ENCODE peak calls at places on chromosome 18, in eight cellular contexts. B is central memory CD8-positive, alpha-beta T cell; D is amniotic stem cell; X is mammary epithelial cell; A is AG04449; C is T-cell; S is NT2/D1; O is HAP-1. T is an unnamed sample.

GRCh38 chr18:3281456-3282400 is 19.8 kb downstream of the MYL12B start:
- DNase-seq in S (no peak), D (peak; percentile 47), X (peak; percentile 68), O (no peak), B (no peak), A (no peak), C (no peak), T (peak; percentile 89)

GRCh38 chr18:79528846-79529245 is 133.1 kb downstream of the NFATC1 start:
- DNase-seq in S (peak; percentile 13), A (no peak), D (peak; percentile 46), B (peak; percentile 64), O (peak; percentile 81), C (peak; percentile 81), X (peak; percentile 20), T (no peak)

GRCh38 chr18:4004176-4004829 is 450.8 kb downstream of the DLGAP1 start:
- DNase-seq in D (no peak), B (no peak), O (no peak), C (no peak), S (no peak), A (no peak), X (peak; percentile 67), T (no peak)

GRCh38 chr18:30971338-30971956 is 71.1 kb downstream of the DSC3 start:
- DNase-seq in O (no peak), A (no peak), B (no peak), S (no peak), X (no peak), C (no peak), D (peak; percentile 1), T (no peak)

GRCh38 chr18:35231052-35231451 is 9.8 kb upstream of the ZNF397 start:
- DNase-seq in O (peak; percentile 85), D (peak; percentile 26), B (peak; percentile 69), S (peak; percentile 55), A (peak; percentile 7), X (peak; percentile 46), C (peak; percentile 78), T (peak; percentile 64)

GRCh38 chr18:77095356-77096030 is 37.1 kb downstream of the MBP start:
- DNase-seq in B (no peak), X (no peak), S (no peak), A (no peak), O (no peak), C (no peak), D (no peak), T (no peak)

GRCh38 chr18:77069482-77069881 is 63.1 kb downstream of the MBP start:
- DNase-seq in C (no peak), A (no peak), B (no peak), D (no peak), X (no peak), O (no peak), S (no peak), T (no peak)

GRCh38 chr18:51390695-51391094 is 193.2 kb upstream of the MEX3C start:
- DNase-seq in O (no peak), S (no peak), X (peak; percentile 37), C (no peak), D (no peak), A (no peak), B (no peak), T (no peak)

GRCh38 chr18:11866764-11867163 is 15.6 kb downstream of the CHMP1B start:
- DNase-seq in C (no peak), D (no peak), X (no peak), B (no peak), S (no peak), O (no peak), A (no peak), T (no peak)

GRCh38 chr18:51235011-51235789 is 37.7 kb upstream of the MEX3C start:
- DNase-seq in S (no peak), O (no peak), B (no peak), C (no peak), X (peak; percentile 67), D (no peak), A (no peak), T (no peak)

GRCh38 chr18:12904012-12904516 is 20.0 kb upstream of the PTPN2 start:
- DNase-seq in S (no peak), X (no peak), D (no peak), C (no peak), B (no peak), A (no peak), O (peak; percentile 25), T (no peak)

GRCh38 chr18:71326826-71327225 is 1038.0 kb downstream of the SOCS6 start:
- DNase-seq in S (no peak), O (no peak), B (no peak), A (no peak), X (no peak), C (no peak), D (no peak), T (no peak)

GRCh38 chr18:76847926-76848325 is 25.6 kb downstream of the ZNF236 start:
- DNase-seq in B (no peak), C (no peak), X (no peak), D (no peak), O (peak; percentile 37), A (no peak), S (peak; percentile 8), T (no peak)

GRCh38 chr18:46481048-46481846 is 175.8 kb downstream of the LOXHD1 start:
- DNase-seq in A (no peak), X (no peak), C (peak; percentile 60), O (peak; percentile 75), S (no peak), B (peak; percentile 30), D (no peak), T (peak; percentile 18)

GRCh38 chr18:79242246-79242645 is 153.5 kb upstream of the NFATC1 start:
- DNase-seq in X (no peak), D (no peak), O (no peak), A (no peak), S (no peak), B (no peak), C (no peak), T (no peak)

GRCh38 chr18:9016819-9017169 is 85.7 kb upstream of the NDUFV2 start:
- DNase-seq in S (no peak), C (no peak), O (peak; percentile 82), A (no peak), B (no peak), D (no peak), X (no peak), T (no peak)

GRCh38 chr18:8526316-8526715 is 82.9 kb upstream of the RAB12 start:
- DNase-seq in D (no peak), O (no peak), B (no peak), S (no peak), C (no peak), X (no peak), A (no peak), T (no peak)

GRCh38 chr18:9884532-9885140 is 1.1 kb upstream of the TXNDC2 start:
- DNase-seq in X (no peak), O (no peak), B (no peak), D (no peak), C (no peak), A (no peak), S (no peak), T (no peak)

GRCh38 chr18:21599585-21600525 is 649 bp downstream of the ESCO1 start:
- DNase-seq in O (peak; percentile 75), D (no peak), A (no peak), B (no peak), X (no peak), S (peak; percentile 30), C (no peak), T (no peak)

GRCh38 chr18:13791181-13791580 is 32.8 kb upstream of the MC5R start:
- DNase-seq in B (no peak), X (peak; percentile 76), O (no peak), S (no peak), A (no peak), C (no peak), D (no peak), T (no peak)

GRCh38 chr18:46413684-46414083 is 243.3 kb downstream of the LOXHD1 start:
- DNase-seq in D (no peak), O (no peak), C (no peak), S (no peak), X (no peak), B (no peak), A (no peak), T (no peak)

GRCh38 chr18:2573408-2573807 is 2.1 kb downstream of the NDC80 start:
- DNase-seq in B (no peak), D (no peak), O (no peak), C (no peak), S (no peak), X (no peak), A (no peak), T (no peak)

GRCh38 chr18:78503129-78503528 is 476.5 kb upstream of the SALL3 start:
- DNase-seq in S (no peak), D (no peak), A (no peak), C (no peak), O (no peak), X (no peak), B (no peak), T (no peak)

GRCh38 chr18:78430171-78430857 is 549.3 kb upstream of the SALL3 start:
- DNase-seq in X (no peak), A (no peak), O (no peak), S (no peak), B (no peak), C (no peak), D (no peak), T (no peak)

GRCh38 chr18:3126457-3127097 is 93.2 kb downstream of the MYOM1 start:
- DNase-seq in A (no peak), D (no peak), O (no peak), S (no peak), B (no peak), C (no peak), X (no peak), T (no peak)

GRCh38 chr18:32529737-32530420 is 59.2 kb upstream of the GAREM1 start:
- DNase-seq in S (no peak), C (no peak), O (no peak), B (no peak), X (peak; percentile 44), D (no peak), A (no peak), T (no peak)

GRCh38 chr18:12048827-12049175 is 44.8 kb upstream of the ANKRD62 start:
- DNase-seq in O (no peak), B (no peak), X (peak; percentile 86), A (peak; percentile 16), S (no peak), D (no peak), C (no peak), T (no peak)

T was measured in glomerular endothelial cell.